ENCODE peak calls at places on chromosomes 12 and 14, in four cellular contexts. R, E, Q and C are unnamed samples.

GRCh38 chr14:99755068-99755405 is 38.2 kb upstream of the EML1 start:
- DNase-seq in R (peak; percentile 51), E (no peak), Q (no peak), C (no peak)

GRCh38 chr14:52042371-52043037 is 26.4 kb downstream of the NID2 start:
- DNase-seq in R (no peak), E (no peak), Q (no peak), C (no peak)

GRCh38 chr12:130145731-130146130 is 16.5 kb upstream of the FZD10 start:
- DNase-seq in E (no peak), R (no peak), Q (no peak), C (peak; percentile 20)

GRCh38 chr12:89632778-89633177 is 75.9 kb downstream of the ATP2B1 start:
- DNase-seq in E (no peak), Q (no peak), R (no peak), C (no peak)

GRCh38 chr12:70449074-70449757 is 83.1 kb downstream of the KCNMB4 start:
- DNase-seq in E (no peak), R (no peak), Q (no peak), C (no peak)

GRCh38 chr12:1773937-1774655 is 46.3 kb upstream of the LRTM2 start:
- DNase-seq in Q (no peak), R (no peak), E (no peak), C (no peak)

GRCh38 chr14:105117710-105118385 is 50.7 kb downstream of the JAG2 start:
- DNase-seq in E (no peak), R (no peak), Q (no peak), C (no peak)

GRCh38 chr14:66104486-66104885 is 381.7 kb upstream of the CCDC196 start:
- DNase-seq in R (no peak), Q (no peak), E (no peak), C (no peak)

GRCh38 chr12:123960029-123960428 is 12.6 kb downstream of the CCDC92 start:
- DNase-seq in Q (no peak), E (no peak), R (no peak), C (no peak)

GRCh38 chr14:101506921-101507300 is 54.4 kb upstream of the DIO3 start:
- DNase-seq in Q (no peak), E (no peak), R (peak; percentile 58), C (peak; percentile 24)

GRCh38 chr12:59084758-59085383 is 164.6 kb upstream of the LRIG3 start:
- DNase-seq in E (peak; percentile 53), R (no peak), Q (no peak), C (no peak)

GRCh38 chr14:30078827-30079402 is 151.3 kb upstream of the PRKD1 start:
- DNase-seq in E (no peak), Q (no peak), R (no peak), C (no peak)

GRCh38 chr14:21846227-21846885 is 172.7 kb upstream of the OR4E1 start:
- DNase-seq in Q (peak; percentile 50), R (peak; percentile 54), E (peak; percentile 65), C (no peak)

GRCh38 chr14:21840765-21841164 is 167.1 kb upstream of the OR4E1 start:
- DNase-seq in E (peak; percentile 44), Q (no peak), R (no peak), C (no peak)
- H3K4me3 ChIP-seq in E (no peak overlapping the region), Q (no peak overlapping the region), R (no peak overlapping the region), C (no peak overlapping the region)

GRCh38 chr14:75649337-75649736 is 11.3 kb downstream of the ERG28 start:
- DNase-seq in E (no peak), Q (no peak), R (no peak), C (no peak)
- H3K27ac ChIP-seq in E (no peak overlapping the region), Q (no peak overlapping the region), R (peak overlapping the region; percentile 69), C (no peak overlapping the region)

GRCh38 chr14:74942608-74943007 is 12.8 kb downstream of the PGF start:
- DNase-seq in R (no peak), Q (no peak), E (no peak), C (no peak)
- TF ChIP-seq CTCF in R (no peak), Q (no peak), E (no peak), C (no peak)

GRCh38 chr12:13959131-13959734 is 22.2 kb downstream of the GRIN2B start:
- DNase-seq in Q (no peak), E (no peak), R (no peak), C (no peak)

GRCh38 chr12:13957576-13957975 is 23.8 kb downstream of the GRIN2B start:
- DNase-seq in E (no peak), R (no peak), Q (no peak), C (no peak)

GRCh38 chr12:13952096-13952495 is 29.3 kb downstream of the GRIN2B start:
- DNase-seq in Q (no peak), E (no peak), R (no peak), C (no peak)

GRCh38 chr12:13950502-13950901 is 30.9 kb downstream of the GRIN2B start:
- DNase-seq in E (peak; percentile 53), R (no peak), Q (no peak), C (no peak)

GRCh38 chr12:13956060-13956590 is 25.3 kb downstream of the GRIN2B start:
- DNase-seq in E (no peak), Q (no peak), R (no peak), C (no peak)
- H3K4me3 ChIP-seq in E (no peak overlapping the region), Q (no peak overlapping the region), R (no peak overlapping the region), C (no peak overlapping the region)

GRCh38 chr12:52916225-52916624 is 11.3 kb upstream of the KRT8 start:
- DNase-seq in Q (no peak), E (no peak), R (no peak), C (no peak)

GRCh38 chr12:52913424-52913821 is 8.5 kb upstream of the KRT8 start:
- DNase-seq in R (no peak), Q (no peak), E (no peak), C (no peak)

GRCh38 chr12:52914722-52915121 is 9.8 kb upstream of the KRT8 start:
- DNase-seq in R (no peak), Q (no peak), E (no peak), C (no peak)

GRCh38 chr12:52917800-52918199 is 12.9 kb upstream of the KRT8 start:
- DNase-seq in R (no peak), E (no peak), Q (no peak), C (no peak)

GRCh38 chr12:52915637-52916036 is 10.8 kb upstream of the KRT8 start:
- DNase-seq in Q (no peak), R (no peak), E (no peak), C (no peak)
- H3K27ac ChIP-seq in Q (no peak overlapping the region), R (no peak overlapping the region), E (no peak overlapping the region), C (no peak overlapping the region)

GRCh38 chr14:91244501-91244901 is at the start of gene GPR68:
- DNase-seq in Q (no peak), E (peak; percentile 71), R (no peak), C (no peak)
- TF ChIP-seq CTCF in Q (no peak), E (no peak), R (no peak), C (no peak)

GRCh38 chr12:46990211-46990610 is 89.2 kb upstream of the PCED1B start:
- DNase-seq in Q (no peak), R (no peak), E (no peak), C (no peak)
- H3K4me3 ChIP-seq in Q (no peak overlapping the region), R (no peak overlapping the region), E (no peak overlapping the region), C (no peak overlapping the region)

GRCh38 chr12:115870527-115870926 is 407.0 kb downstream of the MED13L start:
- DNase-seq in E (no peak), Q (no peak), R (no peak), C (no peak)
- H3K27ac ChIP-seq in E (no peak overlapping the region), Q (no peak overlapping the region), R (no peak overlapping the region), C (no peak overlapping the region)

DNA sequence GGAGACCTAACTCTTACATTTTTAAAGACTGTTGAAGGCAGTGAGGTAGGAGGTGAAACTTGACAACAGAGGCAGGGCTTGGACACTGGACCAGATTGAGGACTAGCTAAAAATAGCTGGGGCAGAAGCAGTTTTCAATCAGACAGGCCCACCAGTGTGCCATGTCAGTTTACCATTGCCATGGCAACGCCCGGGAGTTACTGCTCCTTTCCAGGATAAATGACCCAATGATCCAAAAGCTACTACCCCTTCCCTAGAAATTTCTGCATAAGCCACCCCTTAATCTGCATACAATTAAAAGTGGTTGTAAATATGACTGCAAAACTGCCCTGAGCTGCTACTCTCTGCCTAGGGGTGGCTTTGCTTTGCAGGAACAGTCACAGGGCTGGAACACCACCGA is 53.2 kb upstream of the PKP2 start:
- DNase-seq in R (no peak), Q (no peak), E (peak; percentile 4), C (no peak)
- TF ChIP-seq CTCF in R (no peak), Q (no peak), E (no peak), C (no peak)